ENCODE peak calls at places on chromosomes 11 and 22, in eight cellular contexts. O, M, P, D, R, N, J and L are unnamed samples.

GRCh38 chr11:128476729-128477128 is 110.6 kb downstream of the ETS1 start:
- DNase-seq in N (no peak), R (peak; percentile 69), J (no peak), P (no peak), M (no peak), O (no peak), D (no peak), L (peak; percentile 77)

GRCh38 chr11:114774599-114775365 is 96.5 kb downstream of the NXPE2 start:
- DNase-seq in R (no peak), D (no peak), P (peak; percentile 58), M (no peak), N (peak; percentile 87), O (peak; percentile 26), J (no peak), L (no peak)

GRCh38 chr11:70671083-70671482 is 272.8 kb downstream of the CTTN start:
- DNase-seq in J (no peak), N (peak; percentile 47), R (no peak), D (no peak), O (no peak), M (no peak), P (no peak), L (no peak)

GRCh38 chr11:101063706-101064105 is 65.9 kb downstream of the PGR start:
- DNase-seq in R (no peak), D (no peak), P (no peak), M (no peak), J (no peak), N (no peak), O (no peak), L (no peak)

GRCh38 chr11:57379732-57380131 is 1.2 kb downstream of the PRG3 start:
- DNase-seq in N (peak; percentile 77), J (no peak), R (no peak), M (no peak), O (peak; percentile 4), P (no peak), D (no peak), L (no peak)

GRCh38 chr11:78032090-78032489 is 9.0 kb upstream of the KCTD14 start:
- DNase-seq in M (no peak), J (no peak), P (no peak), D (no peak), R (no peak), O (no peak), N (no peak), L (no peak)

GRCh38 chr22:31400023-31400397 is 606 bp downstream of the DRG1 start:
- DNase-seq in P (peak; percentile 7), J (no peak), R (no peak), D (no peak), N (peak; percentile 19), O (peak; percentile 33), M (no peak), L (no peak)

GRCh38 chr22:30822216-30823014 is 127.7 kb downstream of the OSBP2 start:
- DNase-seq in M (no peak), P (no peak), D (no peak), O (no peak), R (no peak), J (no peak), N (peak; percentile 30), L (no peak)

GRCh38 chr22:23685205-23685784 is 5.5 kb upstream of the RGL4 start:
- DNase-seq in N (no peak), P (no peak), M (no peak), O (peak; percentile 5), D (no peak), R (no peak), J (no peak), L (no peak)

GRCh38 chr22:49784987-49785614 is 42.6 kb downstream of the BRD1 start:
- DNase-seq in J (no peak), N (no peak), M (no peak), O (no peak), R (no peak), P (no peak), D (no peak), L (no peak)

GRCh38 chr11:67699521-67699920 is 25.1 kb upstream of the ALDH3B2 start:
- DNase-seq in R (no peak), J (no peak), D (peak; percentile 39), O (no peak), M (no peak), N (no peak), P (no peak), L (no peak)

GRCh38 chr11:115497303-115497702 is 6.9 kb downstream of the CADM1 start:
- DNase-seq in M (no peak), N (no peak), P (no peak), D (no peak), O (no peak), R (no peak), J (no peak), L (no peak)

GRCh38 chr11:31050061-31050790 is 319.3 kb downstream of the DCDC1 start:
- DNase-seq in P (no peak), N (peak; percentile 38), J (no peak), O (no peak), D (no peak), R (no peak), M (no peak), L (no peak)

GRCh38 chr11:68468217-68468828 is 7.8 kb downstream of the PPP6R3 start:
- DNase-seq in N (no peak), P (no peak), M (no peak), O (no peak), J (no peak), D (no peak), R (no peak), L (no peak)

GRCh38 chr22:33397381-33397907 is 339.3 kb upstream of the SYN3 start:
- DNase-seq in R (no peak), D (no peak), O (peak; percentile 3), J (no peak), N (no peak), P (no peak), M (no peak), L (no peak)

GRCh38 chr22:42792909-42793847 is 63.9 kb downstream of the ARFGAP3 start:
- DNase-seq in O (no peak), J (no peak), D (no peak), P (no peak), R (no peak), N (no peak), M (no peak), L (no peak)

GRCh38 chr11:15229069-15229468 is 114.3 kb downstream of the INSC start:
- DNase-seq in N (no peak), M (no peak), J (no peak), D (no peak), P (no peak), O (peak; percentile 54), R (no peak), L (no peak)

GRCh38 chr22:34886812-34887211 is 179.1 kb upstream of the ISX start:
- DNase-seq in J (no peak), P (no peak), D (no peak), M (no peak), O (peak; percentile 65), N (no peak), R (no peak), L (no peak)

GRCh38 chr22:48688366-48688765 is 1139.3 kb downstream of the BRD1 start:
- DNase-seq in J (no peak), M (no peak), D (no peak), R (no peak), P (no peak), O (no peak), N (no peak), L (no peak)

GRCh38 chr11:99505319-99505718 is 484.6 kb downstream of the CNTN5 start:
- DNase-seq in J (peak; percentile 4), M (no peak), O (peak; percentile 2), R (no peak), N (no peak), D (no peak), P (no peak), L (no peak)

GRCh38 chr11:68903288-68903630 is 373 bp downstream of the MRPL21 start:
- DNase-seq in P (no peak), D (no peak), O (no peak), M (no peak), J (no peak), N (no peak), R (no peak), L (no peak)

GRCh38 chr11:70398834-70399680 is 728 bp downstream of the CTTN start:
- DNase-seq in R (no peak), J (no peak), N (no peak), O (no peak), P (peak; percentile 26), M (no peak), D (no peak), L (no peak)

GRCh38 chr11:97909544-97910394 is 1111.0 kb upstream of the CNTN5 start:
- DNase-seq in D (no peak), O (peak; percentile 35), N (no peak), P (no peak), M (no peak), J (no peak), R (no peak), L (no peak)

GRCh38 chr11:9069861-9070470 is 21.4 kb downstream of the SCUBE2 start:
- DNase-seq in M (no peak), P (no peak), O (no peak), D (no peak), R (no peak), N (peak; percentile 36), J (no peak), L (no peak)

GRCh38 chr22:50683994-50684371 is 11.4 kb downstream of the SHANK3 start:
- DNase-seq in N (no peak), R (no peak), J (no peak), M (no peak), O (no peak), D (no peak), P (no peak), L (peak; percentile 6)